ENCODE peak calls at places on chromosome 15, in seven cellular contexts. I, A, T, P, F, D and W are unnamed samples.

GRCh38 chr15:31353931-31354330 is 27.3 kb downstream of the KLF13 start:
- DNase-seq in I (no peak), A (no peak), T (no peak), P (no peak), F (no peak), D (peak; percentile 27), W (no peak)

GRCh38 chr15:96359371-96359771 is 28.9 kb downstream of the NR2F2 start:
- DNase-seq in I (no peak), A (no peak), T (no peak), P (peak; percentile 31), F (peak; percentile 30), D (peak; percentile 34), W (no peak)

GRCh38 chr15:72532991-72533601 is 59.0 kb downstream of the ARIH1 start:
- DNase-seq in I (no peak), A (no peak), T (no peak), P (peak; percentile 47), F (peak; percentile 45), D (no peak), W (no peak)

GRCh38 chr15:86876387-86876786 is 796.7 kb downstream of the AGBL1 start:
- DNase-seq in I (no peak), A (no peak), T (no peak), P (no peak), F (no peak), D (no peak), W (no peak)

GRCh38 chr15:79897701-79898113 is 893 bp upstream of the MTHFS start:
- DNase-seq in I (no peak), A (no peak), T (no peak), P (no peak), F (no peak), D (no peak), W (no peak)

GRCh38 chr15:28021281-28022039 is 77.7 kb downstream of the OCA2 start:
- DNase-seq in I (peak; percentile 20), A (peak; percentile 48), T (peak; percentile 73), P (peak; percentile 86), F (peak; percentile 79), D (peak; percentile 32), W (no peak)

GRCh38 chr15:98647026-98647773 is 1.1 kb upstream of the IGF1R start:
- DNase-seq in I (peak; percentile 88), A (peak; percentile 43), T (peak; percentile 90), P (peak; percentile 87), F (peak; percentile 87), D (peak; percentile 67), W (peak; percentile 7)

GRCh38 chr15:47477253-47477652 is 240.1 kb upstream of the SEMA6D start:
- DNase-seq in I (no peak), A (no peak), T (no peak), P (no peak), F (no peak), D (no peak), W (no peak)

GRCh38 chr15:74653426-74654082 is 37.9 kb downstream of the CLK3 start:
- DNase-seq in I (no peak), A (peak; percentile 59), T (no peak), P (no peak), F (no peak), D (peak; percentile 82), W (peak; percentile 49)

GRCh38 chr15:55615445-55615844 is 27.3 kb upstream of the PYGO1 start:
- DNase-seq in I (no peak), A (no peak), T (no peak), P (no peak), F (no peak), D (no peak), W (no peak)

GRCh38 chr15:29233566-29233965 is 36.1 kb downstream of the NSMCE3 start:
- DNase-seq in I (no peak), A (peak; percentile 12), T (no peak), P (no peak), F (no peak), D (no peak), W (no peak)

GRCh38 chr15:90594297-90594696 is 64.6 kb downstream of the CRTC3 start:
- DNase-seq in I (no peak), A (no peak), T (no peak), P (no peak), F (no peak), D (no peak), W (no peak)

GRCh38 chr15:40081691-40082194 is 26.9 kb downstream of the BMF start:
- DNase-seq in I (peak; percentile 84), A (peak; percentile 75), T (no peak), P (peak; percentile 87), F (peak; percentile 71), D (peak; percentile 93), W (peak; percentile 32)

GRCh38 chr15:29270169-29270955 is 740 bp upstream of the NSMCE3 start:
- DNase-seq in I (no peak), A (peak; percentile 73), T (no peak), P (no peak), F (no peak), D (peak; percentile 65), W (peak; percentile 33)

GRCh38 chr15:31309893-31310606 is 16.6 kb upstream of the KLF13 start:
- DNase-seq in I (no peak), A (no peak), T (peak; percentile 35), P (no peak), F (no peak), D (no peak), W (no peak)

GRCh38 chr15:92365079-92365478 is 28.6 kb upstream of the ST8SIA2 start:
- DNase-seq in I (no peak), A (no peak), T (no peak), P (no peak), F (no peak), D (no peak), W (peak; percentile 18)

GRCh38 chr15:81752974-81753373 is 292.8 kb downstream of the MEX3B start:
- DNase-seq in I (no peak), A (no peak), T (no peak), P (peak; percentile 58), F (no peak), D (no peak), W (no peak)

GRCh38 chr15:98530570-98530969 is 117.8 kb upstream of the IGF1R start:
- DNase-seq in I (no peak), A (no peak), T (no peak), P (no peak), F (no peak), D (no peak), W (no peak)

GRCh38 chr15:99343836-99344551 is 92.7 kb downstream of the LRRC28 start:
- DNase-seq in I (no peak), A (no peak), T (peak; percentile 65), P (peak; percentile 48), F (peak; percentile 71), D (no peak), W (no peak)

GRCh38 chr15:29090617-29091466 is 178.8 kb downstream of the NSMCE3 start:
- DNase-seq in I (no peak), A (peak; percentile 11), T (peak; percentile 85), P (peak; percentile 57), F (peak; percentile 73), D (peak; percentile 29), W (no peak)

GRCh38 chr15:64651573-64652260 is 123.7 kb downstream of the RBPMS2 start:
- DNase-seq in I (no peak), A (peak; percentile 33), T (no peak), P (peak; percentile 67), F (peak; percentile 45), D (peak; percentile 51), W (peak; percentile 63)

GRCh38 chr15:43934480-43934879 is 107.7 kb downstream of the WDR76 start:
- DNase-seq in I (no peak), A (peak; percentile 52), T (no peak), P (no peak), F (no peak), D (no peak), W (no peak)

GRCh38 chr15:59273266-59273665 is 66.6 kb downstream of the LDHAL6B start:
- DNase-seq in I (no peak), A (no peak), T (no peak), P (no peak), F (no peak), D (no peak), W (no peak)
- H2BK5ac ChIP-seq in I (no peak overlapping the region), A (no peak overlapping the region), T (no peak overlapping the region), P (no peak overlapping the region), F (no peak overlapping the region), D (no peak overlapping the region), W (no peak overlapping the region)

DNA sequence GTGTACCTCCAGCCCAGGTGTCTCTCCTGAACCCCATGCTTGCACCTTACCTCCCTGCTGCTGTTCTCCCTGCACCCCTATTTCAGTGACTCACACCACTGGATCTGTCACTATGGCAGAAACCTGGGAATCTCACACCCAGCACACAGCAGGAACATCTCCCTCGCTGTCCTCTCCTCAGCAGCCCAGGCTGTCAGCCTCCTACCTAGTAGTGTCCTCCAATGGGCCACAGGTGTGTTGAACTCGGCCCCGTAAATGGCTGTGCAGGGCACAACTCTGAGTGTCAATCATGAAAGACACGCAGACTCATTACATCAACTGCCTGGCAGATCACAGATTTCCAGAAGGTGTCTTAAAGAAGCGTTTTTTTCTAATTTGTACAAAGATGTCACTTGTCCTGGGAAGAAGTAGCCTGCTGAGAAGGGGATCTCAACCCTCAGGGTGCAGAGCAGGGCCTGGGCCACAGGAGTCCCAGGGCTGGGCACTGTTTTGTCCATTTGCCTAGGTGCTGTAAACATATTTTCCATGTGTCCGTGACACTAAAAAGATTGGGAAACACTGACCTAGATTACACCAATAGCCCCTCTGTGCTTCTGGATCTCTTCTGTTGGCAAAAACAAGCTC is 33.8 kb downstream of the HOMER2 start:
- DNase-seq in I (no peak), A (no peak), T (no peak), P (no peak), F (no peak), D (no peak), W (no peak)
- H3K4ac ChIP-seq in I (no peak overlapping the region), A (no peak overlapping the region), T (no peak overlapping the region), P (no peak overlapping the region), F (no peak overlapping the region), D (no peak overlapping the region), W (no peak overlapping the region)

GRCh38 chr15:101022306-101022705 is 103.1 kb downstream of the LRRK1 start:
- DNase-seq in I (no peak), A (no peak), T (peak; percentile 23), P (no peak), F (peak; percentile 15), D (no peak), W (no peak)

GRCh38 chr15:101020451-101020850 is 101.3 kb downstream of the LRRK1 start:
- DNase-seq in I (no peak), A (no peak), T (peak; percentile 19), P (no peak), F (peak; percentile 2), D (no peak), W (no peak)

GRCh38 chr15:101022876-101023275 is 103.7 kb downstream of the LRRK1 start:
- DNase-seq in I (no peak), A (no peak), T (no peak), P (no peak), F (peak; percentile 2), D (no peak), W (no peak)

GRCh38 chr15:101019351-101019750 is 100.2 kb downstream of the LRRK1 start:
- DNase-seq in I (no peak), A (no peak), T (peak; percentile 32), P (no peak), F (peak; percentile 12), D (no peak), W (no peak)

GRCh38 chr15:101020945-101021344 is 101.8 kb downstream of the LRRK1 start:
- DNase-seq in I (no peak), A (no peak), T (no peak), P (no peak), F (peak; percentile 24), D (no peak), W (no peak)
- H2BK5ac ChIP-seq in I (no peak overlapping the region), A (no peak overlapping the region), T (peak overlapping the region; percentile 56), P (no peak overlapping the region), F (no peak overlapping the region), D (no peak overlapping the region), W (no peak overlapping the region)

DNA sequence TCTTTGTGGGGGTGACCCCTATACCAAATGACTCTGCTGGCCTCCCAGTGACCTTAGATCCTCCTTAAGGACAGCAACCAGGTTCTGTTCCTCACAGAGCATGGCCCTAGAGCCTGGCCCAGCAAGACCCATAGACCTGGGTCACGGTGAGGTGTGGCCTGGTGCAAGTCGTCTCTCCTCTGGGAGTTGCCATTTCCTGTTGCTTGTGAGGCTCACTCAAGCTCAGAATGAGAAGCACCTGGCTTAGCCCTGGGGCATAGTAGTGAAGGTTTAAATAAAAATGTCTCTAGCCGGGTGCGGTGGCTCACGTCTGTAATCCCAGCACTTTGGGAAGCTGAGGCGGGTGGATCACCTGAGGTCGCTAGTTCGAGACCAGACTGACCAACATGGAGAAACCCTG is 131.3 kb downstream of the SMAD6 start:
- DNase-seq in I (no peak), A (no peak), T (no peak), P (peak; percentile 47), F (no peak), D (no peak), W (peak; percentile 43)
- H3K4ac ChIP-seq in I (no peak overlapping the region), A (peak overlapping the region; percentile 23), T (no peak overlapping the region), P (no peak overlapping the region), F (no peak overlapping the region), D (no peak overlapping the region), W (peak overlapping the region; percentile 53)